ENCODE peak calls at places on chromosomes 1 and 21, in four cellular contexts. One of them, this sample, is unnamed.

GRCh38 chr1:41656088-41656487 is 171.6 kb upstream of the EDN2 start:
- DNase-seq in ascending aorta: no peak
- DNase-seq in upper lobe of right lung: no peak
- DNase-seq in A673: no peak
- DNase-seq in this sample: no peak

GRCh38 chr1:204950353-204951001 is 79.8 kb downstream of the NFASC start:
- DNase-seq in ascending aorta: no peak
- DNase-seq in upper lobe of right lung: no peak
- DNase-seq in A673: no peak
- DNase-seq in this sample: no peak

GRCh38 chr1:43831866-43832654 is 101.5 kb upstream of the ARTN start:
- DNase-seq in ascending aorta: no peak
- DNase-seq in upper lobe of right lung: no peak
- DNase-seq in A673: no peak
- DNase-seq in this sample: no peak

GRCh38 chr1:67629370-67630075 is 55.5 kb upstream of the GADD45A start:
- DNase-seq in ascending aorta: no peak
- DNase-seq in upper lobe of right lung: no peak
- DNase-seq in A673: no peak
- DNase-seq in this sample: no peak

GRCh38 chr1:246661451-246661850 is 62.8 kb upstream of the SCCPDH start:
- DNase-seq in ascending aorta: no peak
- DNase-seq in upper lobe of right lung: no peak
- DNase-seq in A673: no peak
- DNase-seq in this sample: no peak

GRCh38 chr1:23930861-23931471 is 17.8 kb upstream of the CNR2 start:
- DNase-seq in ascending aorta: no peak
- DNase-seq in upper lobe of right lung: peak; percentile 80
- DNase-seq in A673: peak; percentile 34
- DNase-seq in this sample: peak; percentile 18

GRCh38 chr1:98949606-98950005 is 55.1 kb downstream of the PLPPR5 start:
- DNase-seq in ascending aorta: no peak
- DNase-seq in upper lobe of right lung: no peak
- DNase-seq in A673: no peak
- DNase-seq in this sample: no peak

GRCh38 chr1:242189591-242189990 is 190.7 kb upstream of the MAP1LC3C start:
- DNase-seq in ascending aorta: no peak
- DNase-seq in upper lobe of right lung: no peak
- DNase-seq in A673: no peak
- DNase-seq in this sample: no peak

GRCh38 chr1:179933219-179933618 is 21.4 kb upstream of the CEP350 start:
- DNase-seq in ascending aorta: no peak
- DNase-seq in upper lobe of right lung: no peak
- DNase-seq in A673: no peak
- DNase-seq in this sample: no peak

GRCh38 chr1:232012773-232013386 is 386.3 kb downstream of the DISC1 start:
- DNase-seq in ascending aorta: no peak
- DNase-seq in upper lobe of right lung: no peak
- DNase-seq in A673: peak; percentile 47
- DNase-seq in this sample: peak; percentile 86

GRCh38 chr1:30188999-30189398 is 534.4 kb downstream of the MATN1 start:
- DNase-seq in ascending aorta: no peak
- DNase-seq in upper lobe of right lung: no peak
- DNase-seq in A673: no peak
- DNase-seq in this sample: no peak

GRCh38 chr1:110059133-110059863 is 11.2 kb downstream of the ALX3 start:
- DNase-seq in ascending aorta: no peak
- DNase-seq in upper lobe of right lung: no peak
- DNase-seq in A673: no peak
- DNase-seq in this sample: no peak

GRCh38 chr1:13730751-13731482 is 30.9 kb downstream of the PRDM2 start:
- DNase-seq in ascending aorta: peak; percentile 25
- DNase-seq in upper lobe of right lung: peak; percentile 66
- DNase-seq in A673: no peak
- DNase-seq in this sample: no peak

GRCh38 chr1:199550384-199551067 is 477.0 kb upstream of the NR5A2 start:
- DNase-seq in ascending aorta: no peak
- DNase-seq in upper lobe of right lung: no peak
- DNase-seq in A673: peak; percentile 80
- DNase-seq in this sample: no peak

GRCh38 chr1:218660678-218661053 is 315.5 kb downstream of the TGFB2 start:
- DNase-seq in ascending aorta: no peak
- DNase-seq in upper lobe of right lung: no peak
- DNase-seq in A673: peak; percentile 64
- DNase-seq in this sample: no peak

GRCh38 chr1:9473032-9473792 is 66.1 kb upstream of the SLC25A33 start:
- DNase-seq in ascending aorta: no peak
- DNase-seq in upper lobe of right lung: no peak
- DNase-seq in A673: no peak
- DNase-seq in this sample: peak; percentile 79

GRCh38 chr1:18645172-18646090 is 14.8 kb downstream of the PAX7 start:
- DNase-seq in ascending aorta: no peak
- DNase-seq in upper lobe of right lung: no peak
- DNase-seq in A673: no peak
- DNase-seq in this sample: no peak

GRCh38 chr21:44972301-44972814 is 32.5 kb downstream of the SLX9 start:
- DNase-seq in ascending aorta: no peak
- DNase-seq in upper lobe of right lung: no peak
- DNase-seq in A673: no peak
- DNase-seq in this sample: no peak

GRCh38 chr1:89104687-89105086 is 21.2 kb downstream of the GBP2 start:
- DNase-seq in ascending aorta: no peak
- DNase-seq in upper lobe of right lung: no peak
- DNase-seq in A673: no peak
- DNase-seq in this sample: no peak

GRCh38 chr1:93489756-93490155 is 41.8 kb downstream of the FNBP1L start:
- DNase-seq in ascending aorta: no peak
- DNase-seq in upper lobe of right lung: no peak
- DNase-seq in A673: no peak
- DNase-seq in this sample: no peak

GRCh38 chr1:224266105-224266935 is 63.7 kb downstream of the NVL start:
- DNase-seq in ascending aorta: no peak
- DNase-seq in upper lobe of right lung: no peak
- DNase-seq in A673: no peak
- DNase-seq in this sample: no peak

GRCh38 chr1:168084396-168085231 is 52.1 kb downstream of the GPR161 start:
- DNase-seq in ascending aorta: no peak
- DNase-seq in upper lobe of right lung: peak; percentile 78
- DNase-seq in A673: peak; percentile 66
- DNase-seq in this sample: no peak

GRCh38 chr1:110035236-110035752 is 870 bp downstream of the STRIP1 start:
- DNase-seq in ascending aorta: no peak
- DNase-seq in upper lobe of right lung: no peak
- DNase-seq in A673: no peak
- DNase-seq in this sample: no peak

GRCh38 chr21:16192900-16193299 is 463.1 kb downstream of the USP25 start:
- DNase-seq in ascending aorta: no peak
- DNase-seq in upper lobe of right lung: no peak
- DNase-seq in A673: no peak
- DNase-seq in this sample: no peak

GRCh38 chr1:183824295-183824694 is 19.4 kb downstream of the RGL1 start:
- DNase-seq in ascending aorta: no peak
- DNase-seq in upper lobe of right lung: no peak
- DNase-seq in A673: no peak
- DNase-seq in this sample: no peak

GRCh38 chr21:17859661-17860060 is 40.5 kb upstream of the C21orf91 start:
- DNase-seq in ascending aorta: no peak
- DNase-seq in upper lobe of right lung: no peak
- DNase-seq in A673: no peak
- DNase-seq in this sample: no peak

GRCh38 chr1:48026275-48026674 is 29.1 kb upstream of the TRABD2B start:
- DNase-seq in ascending aorta: no peak
- DNase-seq in upper lobe of right lung: no peak
- DNase-seq in A673: no peak
- DNase-seq in this sample: no peak

GRCh38 chr1:226551299-226551698 is 2.7 kb downstream of the STUM start:
- DNase-seq in ascending aorta: no peak
- DNase-seq in upper lobe of right lung: no peak
- DNase-seq in A673: no peak
- DNase-seq in this sample: no peak

GRCh38 chr1:66395202-66396061 is 138.5 kb upstream of the SGIP1 start:
- DNase-seq in ascending aorta: no peak
- DNase-seq in upper lobe of right lung: no peak
- DNase-seq in A673: no peak
- DNase-seq in this sample: no peak

GRCh38 chr1:32539584-32540571 is 651 bp downstream of the ZBTB8A start:
- DNase-seq in ascending aorta: no peak
- DNase-seq in upper lobe of right lung: peak; percentile 74
- DNase-seq in A673: peak; percentile 62
- DNase-seq in this sample: no peak

GRCh38 chr1:81800741-81801031 is at the start of gene ADGRL2:
- DNase-seq in ascending aorta: no peak
- DNase-seq in upper lobe of right lung: peak; percentile 73
- DNase-seq in A673: no peak
- DNase-seq in this sample: no peak

GRCh38 chr1:53851571-53852282 is 13.6 kb upstream of the NDC1 start:
- DNase-seq in ascending aorta: no peak
- DNase-seq in upper lobe of right lung: no peak
- DNase-seq in A673: no peak
- DNase-seq in this sample: no peak

DNA sequence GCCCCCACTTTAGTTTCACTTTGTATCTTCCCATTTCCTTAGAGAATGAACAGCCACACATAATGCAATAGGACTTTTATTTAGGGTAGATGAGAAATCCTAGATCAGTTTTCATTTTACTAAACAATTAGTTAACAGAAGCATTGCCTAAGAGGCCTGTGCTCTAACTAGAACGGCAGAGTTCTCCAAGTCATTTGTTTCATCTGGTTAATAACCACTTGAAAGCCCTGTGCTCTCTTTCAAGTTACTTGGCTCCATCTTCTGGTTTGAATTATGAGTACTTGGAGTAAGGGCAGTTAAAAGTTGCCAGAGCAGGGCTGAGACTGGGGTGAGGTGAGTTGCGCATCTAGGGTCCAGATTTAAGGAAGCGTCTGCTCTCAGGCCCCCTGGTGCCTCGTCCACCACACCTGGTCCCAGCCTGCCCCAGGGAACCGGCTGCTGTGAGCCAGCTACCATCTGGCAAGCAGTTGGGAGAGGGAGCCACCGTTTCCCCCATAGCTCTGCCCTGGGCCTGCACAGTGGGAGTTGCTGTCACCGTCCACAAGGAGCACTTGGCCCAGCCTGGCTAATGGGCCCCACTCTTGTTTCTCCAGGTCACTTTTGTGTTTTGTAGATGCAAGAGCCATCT is 18.1 kb upstream of the SLC44A3 start:
- DNase-seq in ascending aorta: no peak
- DNase-seq in upper lobe of right lung: peak; percentile 69
- DNase-seq in A673: peak; percentile 85
- DNase-seq in this sample: peak; percentile 86
- TF ChIP-seq CTCF in ascending aorta: peak; percentile 53
- TF ChIP-seq CTCF in upper lobe of right lung: peak; percentile 52
- TF ChIP-seq CTCF in A673: peak; percentile 69
- TF ChIP-seq CTCF in this sample: peak; percentile 63

GRCh38 chr21:19540287-19540686 is 1136.7 kb upstream of the TMPRSS15 start:
- DNase-seq in ascending aorta: no peak
- DNase-seq in upper lobe of right lung: no peak
- DNase-seq in A673: no peak
- DNase-seq in this sample: no peak

GRCh38 chr21:19535356-19535755 is 1131.8 kb upstream of the TMPRSS15 start:
- DNase-seq in ascending aorta: no peak
- DNase-seq in upper lobe of right lung: no peak
- DNase-seq in A673: no peak
- DNase-seq in this sample: no peak
- H3K4me3 ChIP-seq in ascending aorta: no peak overlapping the region
- H3K4me3 ChIP-seq in upper lobe of right lung: no peak overlapping the region
- H3K4me3 ChIP-seq in A673: no peak overlapping the region
- H3K4me3 ChIP-seq in this sample: no peak overlapping the region

DNA sequence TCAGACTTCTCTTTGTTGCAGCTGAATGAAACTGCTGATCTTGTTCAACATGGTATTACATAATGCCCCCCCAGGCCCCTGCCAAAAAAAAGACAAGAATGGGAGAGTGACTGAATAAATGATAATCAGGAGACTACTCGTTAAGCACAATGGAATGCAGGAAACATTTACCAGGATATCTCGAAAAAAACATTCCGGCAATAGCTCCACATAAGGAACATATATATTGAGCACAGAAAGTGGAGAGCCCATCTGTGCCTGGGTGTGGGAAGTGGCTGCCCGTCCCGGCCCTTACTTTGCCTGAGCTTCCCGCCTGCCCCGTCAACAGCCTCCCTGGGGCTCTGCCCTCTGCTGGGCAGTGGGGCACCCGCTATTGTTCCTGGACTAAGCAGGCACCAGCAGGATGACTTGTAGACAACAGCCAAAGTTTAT is 13.4 kb downstream of the TRIM11 start:
- DNase-seq in ascending aorta: peak; percentile 4
- DNase-seq in upper lobe of right lung: peak; percentile 76
- DNase-seq in A673: peak; percentile 73
- DNase-seq in this sample: peak; percentile 32
- TF ChIP-seq CTCF in ascending aorta: no peak
- TF ChIP-seq CTCF in upper lobe of right lung: peak; percentile 57
- TF ChIP-seq CTCF in A673: peak; percentile 62
- TF ChIP-seq CTCF in this sample: peak; percentile 61

GRCh38 chr1:63829349-63830327 is 55.8 kb downstream of the ROR1 start:
- DNase-seq in ascending aorta: no peak
- DNase-seq in upper lobe of right lung: no peak
- DNase-seq in A673: peak; percentile 72
- DNase-seq in this sample: no peak
- H3K4me3 ChIP-seq in ascending aorta: peak overlapping the region; percentile 19
- H3K4me3 ChIP-seq in upper lobe of right lung: no peak overlapping the region
- H3K4me3 ChIP-seq in A673: no peak overlapping the region
- H3K4me3 ChIP-seq in this sample: no peak overlapping the region

GRCh38 chr1:172748201-172748600 is 89.3 kb downstream of the FASLG start:
- DNase-seq in ascending aorta: no peak
- DNase-seq in upper lobe of right lung: peak; percentile 43
- DNase-seq in A673: no peak
- DNase-seq in this sample: no peak

GRCh38 chr1:172742599-172743500 is 83.9 kb downstream of the FASLG start:
- DNase-seq in ascending aorta: no peak
- DNase-seq in upper lobe of right lung: no peak
- DNase-seq in A673: peak; percentile 60
- DNase-seq in this sample: no peak

GRCh38 chr1:172746091-172746949 is 87.4 kb downstream of the FASLG start:
- DNase-seq in ascending aorta: no peak
- DNase-seq in upper lobe of right lung: no peak
- DNase-seq in A673: no peak
- DNase-seq in this sample: peak; percentile 94

GRCh38 chr1:172745014-172745413 is 86.1 kb downstream of the FASLG start:
- DNase-seq in ascending aorta: no peak
- DNase-seq in upper lobe of right lung: no peak
- DNase-seq in A673: peak; percentile 70
- DNase-seq in this sample: peak; percentile 72
- TF ChIP-seq CTCF in ascending aorta: peak; percentile 29
- TF ChIP-seq CTCF in upper lobe of right lung: peak; percentile 68
- TF ChIP-seq CTCF in A673: peak; percentile 71
- TF ChIP-seq CTCF in this sample: peak; percentile 79

GRCh38 chr21:27329255-27329851 is 362.5 kb upstream of the ADAMTS5 start:
- DNase-seq in ascending aorta: no peak
- DNase-seq in upper lobe of right lung: no peak
- DNase-seq in A673: no peak
- DNase-seq in this sample: peak; percentile 65

GRCh38 chr21:27333091-27333490 is 366.2 kb upstream of the ADAMTS5 start:
- DNase-seq in ascending aorta: no peak
- DNase-seq in upper lobe of right lung: no peak
- DNase-seq in A673: no peak
- DNase-seq in this sample: no peak
- H3K4me3 ChIP-seq in ascending aorta: no peak overlapping the region
- H3K4me3 ChIP-seq in upper lobe of right lung: no peak overlapping the region
- H3K4me3 ChIP-seq in A673: no peak overlapping the region
- H3K4me3 ChIP-seq in this sample: no peak overlapping the region

This sample was measured in AG04450.